ENCODE peak calls at places on chromosome 12, in nine cellular contexts. One of them, this sample, is unnamed.
A peak's percentile ranks its signal among the peaks of the same experiment; 100 is the strongest.

GRCh38 chr12:49824416-49824815 is 3.8 kb downstream of the NCKAP5L start:
- DNase-seq in OCI-LY7: no peak
- DNase-seq in GM23338: no peak
- DNase-seq in HCT116: no peak
- DNase-seq in GM23248: no peak
- DNase-seq in hepatocyte: no peak
- DNase-seq in neural progenitor cell: no peak
- DNase-seq in SK-N-SH: no peak
- DNase-seq in MM.1S: no peak
- DNase-seq in this sample: no peak

GRCh38 chr12:93050026-93050747 is 121.1 kb upstream of the EEA1 start:
- DNase-seq in OCI-LY7: no peak
- DNase-seq in GM23338: peak; percentile 26
- DNase-seq in HCT116: no peak
- DNase-seq in GM23248: peak; percentile 43
- DNase-seq in hepatocyte: no peak
- DNase-seq in neural progenitor cell: no peak
- DNase-seq in SK-N-SH: no peak
- DNase-seq in MM.1S: no peak
- DNase-seq in this sample: peak; percentile 40

GRCh38 chr12:47155457-47156166 is 75.9 kb upstream of the AMIGO2 start:
- DNase-seq in OCI-LY7: no peak
- DNase-seq in GM23338: no peak
- DNase-seq in HCT116: no peak
- DNase-seq in GM23248: peak; percentile 41
- DNase-seq in hepatocyte: no peak
- DNase-seq in neural progenitor cell: no peak
- DNase-seq in SK-N-SH: no peak
- DNase-seq in MM.1S: peak; percentile 35
- DNase-seq in this sample: no peak

GRCh38 chr12:22034709-22035506 is 11.1 kb upstream of the CMAS start:
- DNase-seq in OCI-LY7: no peak
- DNase-seq in GM23338: no peak
- DNase-seq in HCT116: no peak
- DNase-seq in GM23248: peak; percentile 6
- DNase-seq in hepatocyte: no peak
- DNase-seq in neural progenitor cell: no peak
- DNase-seq in SK-N-SH: no peak
- DNase-seq in MM.1S: no peak
- DNase-seq in this sample: no peak

GRCh38 chr12:54759751-54760150 is 94.6 kb upstream of the MUCL1 start:
- DNase-seq in OCI-LY7: peak; percentile 54
- DNase-seq in GM23338: peak; percentile 87
- DNase-seq in HCT116: peak; percentile 42
- DNase-seq in GM23248: peak; percentile 47
- DNase-seq in hepatocyte: peak; percentile 35
- DNase-seq in neural progenitor cell: peak; percentile 82
- DNase-seq in SK-N-SH: no peak
- DNase-seq in MM.1S: peak; percentile 66
- DNase-seq in this sample: peak; percentile 73

GRCh38 chr12:111180830-111181726 is 187.8 kb downstream of the PHETA1 start:
- DNase-seq in OCI-LY7: no peak
- DNase-seq in GM23338: no peak
- DNase-seq in HCT116: no peak
- DNase-seq in GM23248: peak; percentile 21
- DNase-seq in hepatocyte: peak; percentile 85
- DNase-seq in neural progenitor cell: no peak
- DNase-seq in SK-N-SH: peak; percentile 83
- DNase-seq in MM.1S: no peak
- DNase-seq in this sample: no peak

GRCh38 chr12:127257366-127257935 is 1009.5 kb upstream of the TMEM132C start:
- DNase-seq in OCI-LY7: no peak
- DNase-seq in GM23338: no peak
- DNase-seq in HCT116: no peak
- DNase-seq in GM23248: peak; percentile 80
- DNase-seq in hepatocyte: no peak
- DNase-seq in neural progenitor cell: no peak
- DNase-seq in SK-N-SH: no peak
- DNase-seq in MM.1S: no peak
- DNase-seq in this sample: peak; percentile 50

GRCh38 chr12:72063073-72063472 is 124.4 kb downstream of the TPH2 start:
- DNase-seq in OCI-LY7: no peak
- DNase-seq in GM23338: no peak
- DNase-seq in HCT116: no peak
- DNase-seq in GM23248: no peak
- DNase-seq in hepatocyte: no peak
- DNase-seq in neural progenitor cell: no peak
- DNase-seq in SK-N-SH: no peak
- DNase-seq in MM.1S: no peak
- DNase-seq in this sample: no peak

GRCh38 chr12:19792028-19792427 is 352.7 kb downstream of the AEBP2 start:
- DNase-seq in OCI-LY7: no peak
- DNase-seq in GM23338: no peak
- DNase-seq in HCT116: no peak
- DNase-seq in GM23248: no peak
- DNase-seq in hepatocyte: no peak
- DNase-seq in neural progenitor cell: no peak
- DNase-seq in SK-N-SH: no peak
- DNase-seq in MM.1S: no peak
- DNase-seq in this sample: no peak

GRCh38 chr12:51632598-51632997 is 41.6 kb downstream of the SCN8A start:
- DNase-seq in OCI-LY7: no peak
- DNase-seq in GM23338: no peak
- DNase-seq in HCT116: no peak
- DNase-seq in GM23248: no peak
- DNase-seq in hepatocyte: no peak
- DNase-seq in neural progenitor cell: no peak
- DNase-seq in SK-N-SH: no peak
- DNase-seq in MM.1S: no peak
- DNase-seq in this sample: peak; percentile 48

GRCh38 chr12:101490286-101490920 is 15.3 kb downstream of the SPIC start:
- DNase-seq in OCI-LY7: peak; percentile 61
- DNase-seq in GM23338: peak; percentile 78
- DNase-seq in HCT116: peak; percentile 62
- DNase-seq in GM23248: peak; percentile 4
- DNase-seq in hepatocyte: peak; percentile 66
- DNase-seq in neural progenitor cell: peak; percentile 53
- DNase-seq in SK-N-SH: no peak
- DNase-seq in MM.1S: peak; percentile 55
- DNase-seq in this sample: peak; percentile 54

GRCh38 chr12:42486407-42486806 is 103.1 kb downstream of the PRICKLE1 start:
- DNase-seq in OCI-LY7: no peak
- DNase-seq in GM23338: no peak
- DNase-seq in HCT116: no peak
- DNase-seq in GM23248: no peak
- DNase-seq in hepatocyte: no peak
- DNase-seq in neural progenitor cell: peak; percentile 35
- DNase-seq in SK-N-SH: peak; percentile 41
- DNase-seq in MM.1S: no peak
- DNase-seq in this sample: no peak

GRCh38 chr12:69884386-69884785 is 59.4 kb downstream of the MYRFL start:
- DNase-seq in OCI-LY7: no peak
- DNase-seq in GM23338: no peak
- DNase-seq in HCT116: no peak
- DNase-seq in GM23248: no peak
- DNase-seq in hepatocyte: no peak
- DNase-seq in neural progenitor cell: no peak
- DNase-seq in SK-N-SH: no peak
- DNase-seq in MM.1S: no peak
- DNase-seq in this sample: no peak

GRCh38 chr12:93813972-93814821 is 137.0 kb downstream of the CRADD start:
- DNase-seq in OCI-LY7: no peak
- DNase-seq in GM23338: no peak
- DNase-seq in HCT116: no peak
- DNase-seq in GM23248: peak; percentile 91
- DNase-seq in hepatocyte: peak; percentile 74
- DNase-seq in neural progenitor cell: no peak
- DNase-seq in SK-N-SH: no peak
- DNase-seq in MM.1S: no peak
- DNase-seq in this sample: no peak

GRCh38 chr12:122473543-122474323 is 27.0 kb downstream of the ZCCHC8 start:
- DNase-seq in OCI-LY7: no peak
- DNase-seq in GM23338: no peak
- DNase-seq in HCT116: no peak
- DNase-seq in GM23248: peak; percentile 49
- DNase-seq in hepatocyte: no peak
- DNase-seq in neural progenitor cell: no peak
- DNase-seq in SK-N-SH: no peak
- DNase-seq in MM.1S: no peak
- DNase-seq in this sample: no peak

GRCh38 chr12:122474324-122474716 is 26.4 kb downstream of the ZCCHC8 start:
- DNase-seq in OCI-LY7: no peak
- DNase-seq in GM23338: no peak
- DNase-seq in HCT116: no peak
- DNase-seq in GM23248: no peak
- DNase-seq in hepatocyte: no peak
- DNase-seq in neural progenitor cell: no peak
- DNase-seq in SK-N-SH: no peak
- DNase-seq in MM.1S: no peak
- DNase-seq in this sample: no peak

GRCh38 chr12:122467983-122468382 is 32.7 kb downstream of the ZCCHC8 start:
- DNase-seq in OCI-LY7: no peak
- DNase-seq in GM23338: no peak
- DNase-seq in HCT116: no peak
- DNase-seq in GM23248: no peak
- DNase-seq in hepatocyte: peak; percentile 31
- DNase-seq in neural progenitor cell: no peak
- DNase-seq in SK-N-SH: no peak
- DNase-seq in MM.1S: no peak
- DNase-seq in this sample: no peak

GRCh38 chr12:122471324-122472226 is 29.2 kb downstream of the ZCCHC8 start:
- DNase-seq in OCI-LY7: peak; percentile 68
- DNase-seq in GM23338: peak; percentile 71
- DNase-seq in HCT116: peak; percentile 42
- DNase-seq in GM23248: peak; percentile 82
- DNase-seq in hepatocyte: peak; percentile 69
- DNase-seq in neural progenitor cell: peak; percentile 48
- DNase-seq in SK-N-SH: peak; percentile 58
- DNase-seq in MM.1S: peak; percentile 47
- DNase-seq in this sample: peak; percentile 85
- H3K27ac ChIP-seq in OCI-LY7: no peak overlapping the region
- H3K27ac ChIP-seq in GM23338: no peak overlapping the region
- H3K27ac ChIP-seq in HCT116: no peak overlapping the region
- H3K27ac ChIP-seq in GM23248: peak overlapping the region; percentile 27
- H3K27ac ChIP-seq in hepatocyte: peak overlapping the region; percentile 52
- H3K27ac ChIP-seq in neural progenitor cell: no peak overlapping the region
- H3K27ac ChIP-seq in SK-N-SH: peak overlapping the region; percentile 44
- H3K27ac ChIP-seq in MM.1S: no peak overlapping the region
- H3K27ac ChIP-seq in this sample: no peak overlapping the region

GRCh38 chr12:11812558-11813421 is 163.3 kb downstream of the ETV6 start:
- DNase-seq in OCI-LY7: peak; percentile 73
- DNase-seq in GM23338: peak; percentile 70
- DNase-seq in HCT116: no peak
- DNase-seq in GM23248: peak; percentile 52
- DNase-seq in hepatocyte: peak; percentile 35
- DNase-seq in neural progenitor cell: peak; percentile 89
- DNase-seq in SK-N-SH: peak; percentile 65
- DNase-seq in MM.1S: peak; percentile 83
- DNase-seq in this sample: no peak
- H2AFZ ChIP-seq in OCI-LY7: peak overlapping the region; percentile 60
- H2AFZ ChIP-seq in GM23338: no peak overlapping the region
- H2AFZ ChIP-seq in HCT116: no peak overlapping the region
- H2AFZ ChIP-seq in GM23248: peak overlapping the region; percentile 33
- H2AFZ ChIP-seq in hepatocyte: peak overlapping the region; percentile 8
- H2AFZ ChIP-seq in neural progenitor cell: peak overlapping the region; percentile 64
- H2AFZ ChIP-seq in SK-N-SH: no peak overlapping the region
- H2AFZ ChIP-seq in MM.1S: peak overlapping the region; percentile 30
- H2AFZ ChIP-seq in this sample: no peak overlapping the region

GRCh38 chr12:86376052-86376451 is 119.9 kb upstream of the MGAT4C start:
- DNase-seq in OCI-LY7: no peak
- DNase-seq in GM23338: peak; percentile 64
- DNase-seq in HCT116: peak; percentile 3
- DNase-seq in GM23248: no peak
- DNase-seq in hepatocyte: no peak
- DNase-seq in neural progenitor cell: peak; percentile 40
- DNase-seq in SK-N-SH: peak; percentile 17
- DNase-seq in MM.1S: no peak
- DNase-seq in this sample: no peak
- TF ChIP-seq EZH2phosphoT487 in OCI-LY7: no peak
- TF ChIP-seq EZH2phosphoT487 in GM23338: no peak
- TF ChIP-seq EZH2phosphoT487 in HCT116: no peak
- TF ChIP-seq EZH2phosphoT487 in GM23248: no peak
- TF ChIP-seq EZH2phosphoT487 in hepatocyte: no peak
- TF ChIP-seq EZH2phosphoT487 in neural progenitor cell: no peak
- TF ChIP-seq EZH2phosphoT487 in SK-N-SH: no peak
- TF ChIP-seq EZH2phosphoT487 in MM.1S: no peak
- TF ChIP-seq EZH2phosphoT487 in this sample: no peak

DNA sequence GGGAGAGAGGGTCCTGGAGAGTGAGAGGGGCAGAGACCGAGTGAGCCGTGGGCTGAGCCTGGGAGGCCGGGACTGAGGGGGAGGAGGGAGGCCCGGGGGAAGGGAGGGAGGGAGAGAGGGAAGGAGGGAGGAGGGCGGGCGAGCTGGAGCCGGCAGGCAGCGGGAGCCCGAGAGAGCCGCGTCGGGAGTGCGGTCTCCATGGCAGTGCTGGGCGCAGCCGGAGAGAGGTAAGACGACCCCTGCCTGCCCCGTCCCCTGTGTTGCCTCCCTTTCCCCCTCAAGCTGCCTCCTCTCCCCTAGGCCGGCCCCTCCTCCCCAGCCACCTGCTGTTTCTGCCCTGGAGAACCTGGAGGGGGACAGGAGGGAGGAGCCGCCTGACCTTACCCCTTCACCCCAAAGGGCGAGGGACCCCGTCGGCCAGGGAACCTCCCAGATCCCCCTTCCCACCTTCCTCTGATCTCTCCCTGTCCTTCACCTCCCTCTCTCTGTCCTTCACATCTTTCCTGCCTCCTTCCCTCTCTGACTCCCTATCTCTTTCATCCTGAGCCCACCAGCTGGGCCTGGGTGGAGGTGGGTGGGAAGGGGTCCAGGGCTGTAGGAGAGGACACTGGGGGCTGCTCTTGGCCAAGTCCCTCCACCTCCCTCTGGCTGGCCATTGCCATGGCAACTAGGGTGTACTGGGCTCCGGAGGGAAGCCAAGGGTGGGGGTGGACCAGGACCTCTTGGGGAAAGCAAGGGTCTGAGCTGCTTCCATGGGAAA is at the start of gene GPR162:
- DNase-seq in OCI-LY7: no peak
- DNase-seq in GM23338: peak; percentile 93
- DNase-seq in HCT116: no peak
- DNase-seq in GM23248: peak; percentile 61
- DNase-seq in hepatocyte: peak; percentile 82
- DNase-seq in neural progenitor cell: peak; percentile 92
- DNase-seq in SK-N-SH: peak; percentile 87
- DNase-seq in MM.1S: no peak
- DNase-seq in this sample: no peak
- H3K27ac ChIP-seq in OCI-LY7: no peak within 1 kb of the TSS
- H3K27ac ChIP-seq in GM23338: no peak within 1 kb of the TSS
- H3K27ac ChIP-seq in HCT116: peak within 1 kb of the TSS; percentile 18
- H3K27ac ChIP-seq in GM23248: no peak within 1 kb of the TSS
- H3K27ac ChIP-seq in hepatocyte: no peak within 1 kb of the TSS
- H3K27ac ChIP-seq in neural progenitor cell: peak within 1 kb of the TSS; percentile 41
- H3K27ac ChIP-seq in SK-N-SH: peak within 1 kb of the TSS; percentile 69
- H3K27ac ChIP-seq in MM.1S: no peak within 1 kb of the TSS
- H3K27ac ChIP-seq in this sample: no peak within 1 kb of the TSS

DNA sequence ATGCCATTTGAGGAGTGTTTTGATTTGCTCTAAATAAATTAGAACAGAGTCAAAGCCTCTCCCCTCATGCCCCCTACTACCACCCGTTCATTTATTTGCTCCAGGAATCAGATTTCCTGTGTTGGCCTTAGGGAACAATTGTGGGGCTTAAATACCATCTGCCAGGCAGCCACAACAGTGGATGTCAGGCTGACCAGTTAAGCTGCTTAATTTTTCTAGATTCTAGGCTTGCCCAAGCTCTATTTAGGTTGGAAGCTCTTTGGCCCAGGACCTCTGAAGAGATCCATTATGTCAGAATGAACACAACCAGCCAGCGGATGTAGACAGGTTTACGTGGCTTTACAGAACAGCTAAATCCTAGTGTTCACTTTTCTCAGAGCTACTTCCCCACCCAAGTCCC is 1.0 kb upstream of the TIMELESS start:
- DNase-seq in OCI-LY7: no peak
- DNase-seq in GM23338: no peak
- DNase-seq in HCT116: no peak
- DNase-seq in GM23248: no peak
- DNase-seq in hepatocyte: no peak
- DNase-seq in neural progenitor cell: peak; percentile 33
- DNase-seq in SK-N-SH: peak; percentile 24
- DNase-seq in MM.1S: no peak
- DNase-seq in this sample: no peak
- H2AFZ ChIP-seq in OCI-LY7: peak overlapping the region; percentile 15
- H2AFZ ChIP-seq in GM23338: peak overlapping the region; percentile 89
- H2AFZ ChIP-seq in HCT116: peak overlapping the region; percentile 17
- H2AFZ ChIP-seq in GM23248: peak overlapping the region; percentile 95
- H2AFZ ChIP-seq in hepatocyte: peak overlapping the region; percentile 88
- H2AFZ ChIP-seq in neural progenitor cell: peak overlapping the region; percentile 9
- H2AFZ ChIP-seq in SK-N-SH: no peak overlapping the region
- H2AFZ ChIP-seq in MM.1S: no peak overlapping the region
- H2AFZ ChIP-seq in this sample: no peak overlapping the region

This sample was measured in PC-3.